ENCODE peak calls at places on chromosome 4, in eight cellular contexts. I is skeletal muscle cell, D is brain microvascular endothelial cell, S is heart right ventricle, T is tibial artery, Y is upper lobe of right lung, G is fibroblast of lung, V is NB4. M is an unnamed sample.
A peak's percentile ranks its signal among the peaks of the same experiment; 100 is the strongest.

GRCh38 chr4:107896651-107897050 is 34.7 kb upstream of the CYP2U1 start:
- DNase-seq in I (no peak), D (no peak), S (no peak), T (no peak), Y (no peak), G (peak; percentile 43), V (no peak), M (peak; percentile 47)

GRCh38 chr4:100907465-100908454 is 389.9 kb upstream of the EMCN start:
- DNase-seq in I (no peak), D (no peak), S (no peak), T (no peak), Y (no peak), G (peak; percentile 6), V (no peak), M (peak; percentile 10)

GRCh38 chr4:91330555-91331137 is 973.1 kb upstream of the GRID2 start:
- DNase-seq in I (no peak), D (peak; percentile 24), S (no peak), T (no peak), Y (no peak), G (no peak), V (no peak), M (no peak)

GRCh38 chr4:170391066-170391754 is 301.5 kb upstream of the AADAT start:
- DNase-seq in I (peak; percentile 94), D (peak; percentile 79), S (no peak), T (no peak), Y (no peak), G (no peak), V (peak; percentile 26), M (peak; percentile 70)

GRCh38 chr4:129822708-129823504 is 727.0 kb downstream of the C4orf33 start:
- DNase-seq in I (peak; percentile 53), D (peak; percentile 85), S (peak; percentile 18), T (no peak), Y (peak; percentile 45), G (no peak), V (peak; percentile 31), M (no peak)

GRCh38 chr4:67122029-67122428 is 423.3 kb downstream of the CENPC start:
- DNase-seq in I (no peak), D (no peak), S (no peak), T (no peak), Y (no peak), G (no peak), V (peak; percentile 3), M (no peak)

GRCh38 chr4:89254847-89255246 is 52.8 kb downstream of the GPRIN3 start:
- DNase-seq in I (no peak), D (no peak), S (no peak), T (no peak), Y (no peak), G (peak; percentile 23), V (peak; percentile 43), M (peak; percentile 15)

GRCh38 chr4:6071959-6072720 is 53.9 kb upstream of the C4orf50 start:
- DNase-seq in I (no peak), D (no peak), S (peak; percentile 23), T (no peak), Y (peak; percentile 74), G (no peak), V (no peak), M (no peak)

GRCh38 chr4:102734591-102735385 is 26.0 kb downstream of the MANBA start:
- DNase-seq in I (no peak), D (peak; percentile 37), S (no peak), T (no peak), Y (no peak), G (peak; percentile 24), V (peak; percentile 91), M (peak; percentile 8)

GRCh38 chr4:22417408-22417807 is 98.5 kb downstream of the ADGRA3 start:
- DNase-seq in I (no peak), D (peak; percentile 8), S (no peak), T (no peak), Y (no peak), G (no peak), V (no peak), M (no peak)

GRCh38 chr4:76756416-76756815 is 141.5 kb downstream of the SOWAHB start:
- DNase-seq in I (no peak), D (no peak), S (no peak), T (no peak), Y (no peak), G (no peak), V (no peak), M (no peak)

GRCh38 chr4:2767046-2767704 is 11.0 kb upstream of the TNIP2 start:
- DNase-seq in I (no peak), D (no peak), S (no peak), T (no peak), Y (no peak), G (no peak), V (no peak), M (no peak)

GRCh38 chr4:179596621-179597020 is 2154.4 kb upstream of the AGA start:
- DNase-seq in I (no peak), D (no peak), S (no peak), T (no peak), Y (no peak), G (peak; percentile 29), V (no peak), M (no peak)

GRCh38 chr4:8159522-8160232 is 1.1 kb upstream of the ABLIM2 start:
- DNase-seq in I (no peak), D (no peak), S (no peak), T (no peak), Y (no peak), G (no peak), V (no peak), M (no peak)

GRCh38 chr4:8158710-8159521 is at the start of gene ABLIM2:
- DNase-seq in I (peak; percentile 91), D (peak; percentile 95), S (peak; percentile 97), T (peak; percentile 98), Y (peak; percentile 99), G (peak; percentile 97), V (peak; percentile 99), M (peak; percentile 97)

GRCh38 chr4:8157944-8158709 is 486 bp downstream of the ABLIM2 start:
- DNase-seq in I (no peak), D (no peak), S (no peak), T (no peak), Y (no peak), G (no peak), V (no peak), M (no peak)

GRCh38 chr4:8160572-8160971 is 2.0 kb upstream of the ABLIM2 start:
- DNase-seq in I (no peak), D (no peak), S (no peak), T (no peak), Y (no peak), G (no peak), V (peak; percentile 25), M (no peak)

DNA sequence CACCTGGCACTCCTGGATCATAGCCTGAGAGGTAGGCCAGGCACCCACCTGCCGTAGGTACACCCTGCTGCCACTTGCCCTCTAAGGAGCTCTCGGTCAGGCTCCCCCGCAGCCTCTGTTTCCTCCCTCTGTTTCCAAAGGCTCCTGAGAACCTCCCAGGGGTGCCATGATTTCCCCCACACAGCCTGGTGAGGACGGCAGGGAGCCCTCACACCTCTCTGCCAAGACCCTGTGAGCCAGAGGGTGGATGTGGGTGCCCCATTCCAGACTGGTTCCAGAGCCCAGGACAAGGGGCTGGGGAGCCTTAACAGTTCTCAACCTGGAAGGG is 1.6 kb upstream of the ABLIM2 start:
- DNase-seq in I (no peak), D (no peak), S (no peak), T (no peak), Y (no peak), G (no peak), V (no peak), M (no peak)
- H3K4me3 ChIP-seq in I (no peak overlapping the region), D (no peak overlapping the region), S (no peak overlapping the region), T (no peak overlapping the region), Y (no peak overlapping the region), G (no peak overlapping the region), V (no peak overlapping the region), M (no peak overlapping the region)

GRCh38 chr4:144650311-144650820 is 4.4 kb downstream of the HHIP start:
- DNase-seq in I (no peak), D (no peak), S (no peak), T (no peak), Y (no peak), G (no peak), V (no peak), M (no peak)
- H3K4me3 ChIP-seq in I (no peak overlapping the region), D (peak overlapping the region; percentile 84), S (no peak overlapping the region), T (no peak overlapping the region), Y (peak overlapping the region; percentile 50), G (no peak overlapping the region), V (no peak overlapping the region), M (no peak overlapping the region)

DNA sequence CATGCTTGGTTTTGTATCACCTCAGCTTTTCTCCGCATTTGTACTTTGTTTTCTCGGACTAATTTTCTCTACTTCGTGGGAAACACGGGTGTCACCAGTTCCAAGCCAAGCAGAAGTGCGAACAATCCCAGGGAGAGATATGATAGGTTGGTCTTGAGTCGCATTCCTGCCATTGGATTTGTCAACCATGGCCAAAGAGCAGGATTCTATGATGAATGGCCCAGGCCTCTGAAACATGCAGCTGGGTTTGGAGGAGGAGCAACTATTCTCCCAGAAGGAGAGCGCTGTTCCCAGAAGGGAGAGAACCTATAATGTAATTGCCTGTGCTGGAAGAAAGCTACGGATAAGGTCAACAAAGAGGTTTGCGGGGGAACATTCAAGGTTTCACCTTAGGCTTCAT is 10.3 kb upstream of the FGFBP1 start:
- DNase-seq in I (no peak), D (no peak), S (no peak), T (no peak), Y (no peak), G (no peak), V (no peak), M (no peak)
- H3K4me3 ChIP-seq in I (no peak overlapping the region), D (no peak overlapping the region), S (no peak overlapping the region), T (no peak overlapping the region), Y (no peak overlapping the region), G (no peak overlapping the region), V (no peak overlapping the region), M (no peak overlapping the region)

GRCh38 chr4:10034136-10034535 is 12.8 kb upstream of the SLC2A9 start:
- DNase-seq in I (no peak), D (no peak), S (no peak), T (no peak), Y (no peak), G (no peak), V (no peak), M (no peak)

GRCh38 chr4:10033191-10033881 is 12.0 kb upstream of the SLC2A9 start:
- DNase-seq in I (peak; percentile 50), D (peak; percentile 87), S (peak; percentile 72), T (peak; percentile 61), Y (no peak), G (peak; percentile 23), V (peak; percentile 44), M (peak; percentile 61)

GRCh38 chr4:10030946-10031662 is 9.8 kb upstream of the SLC2A9 start:
- DNase-seq in I (no peak), D (peak; percentile 44), S (no peak), T (no peak), Y (no peak), G (no peak), V (no peak), M (no peak)

GRCh38 chr4:10031663-10032590 is 10.6 kb upstream of the SLC2A9 start:
- DNase-seq in I (no peak), D (peak; percentile 86), S (peak; percentile 54), T (no peak), Y (no peak), G (no peak), V (no peak), M (no peak)

GRCh38 chr4:10032625-10033024 is 11.3 kb upstream of the SLC2A9 start:
- DNase-seq in I (no peak), D (peak; percentile 82), S (no peak), T (no peak), Y (no peak), G (peak; percentile 22), V (peak; percentile 87), M (peak; percentile 80)
- H3K4me3 ChIP-seq in I (no peak overlapping the region), D (no peak overlapping the region), S (no peak overlapping the region), T (no peak overlapping the region), Y (no peak overlapping the region), G (no peak overlapping the region), V (no peak overlapping the region), M (no peak overlapping the region)

GRCh38 chr4:104967034-104967401 is 179.7 kb upstream of the TET2 start:
- DNase-seq in I (no peak), D (no peak), S (no peak), T (no peak), Y (no peak), G (no peak), V (peak; percentile 20), M (no peak)
- H3K4me3 ChIP-seq in I (no peak overlapping the region), D (no peak overlapping the region), S (no peak overlapping the region), T (no peak overlapping the region), Y (peak overlapping the region; percentile 2), G (no peak overlapping the region), V (peak overlapping the region; percentile 26), M (no peak overlapping the region)

M was measured in AG10803.